ENCODE peak calls at places on chromosomes 12 and 14, in six cellular contexts. J, H, E, M, L and W are unnamed samples.

GRCh38 chr14:34711169-34711568 is 3.2 kb downstream of the CFL2 start:
- DNase-seq in M (peak), E (no peak), J (no peak), L (peak), H (no peak), W (no peak)

GRCh38 chr12:119208626-119209061 is 29.9 kb downstream of the HSPB8 start:
- DNase-seq in E (peak), H (no peak), J (peak), L (no peak), M (peak), W (no peak)

GRCh38 chr12:76882367-76882766 is 3.5 kb upstream of the CSRP2 start:
- DNase-seq in L (no peak), M (no peak), H (no peak), J (no peak), E (no peak), W (no peak)

GRCh38 chr14:94317259-94317658 is 5.9 kb downstream of the SERPINA6 start:
- DNase-seq in H (no peak), M (no peak), J (no peak), E (no peak), L (no peak), W (no peak)

GRCh38 chr12:2341871-2342270 is 289.1 kb downstream of the CACNA1C start:
- DNase-seq in M (no peak), H (peak), L (no peak), J (no peak), E (no peak), W (no peak)

GRCh38 chr12:126219139-126219538 is 1153.9 kb downstream of the AACS start:
- DNase-seq in J (no peak), E (no peak), L (no peak), M (no peak), H (no peak), W (no peak)

GRCh38 chr12:14643247-14643646 is 53.2 kb downstream of the GUCY2C start:
- DNase-seq in H (peak), J (no peak), M (no peak), E (no peak), L (peak), W (no peak)

GRCh38 chr14:26594756-26595545 is 2.9 kb downstream of the NOVA1 start:
- DNase-seq in J (no peak), H (no peak), M (no peak), E (no peak), L (no peak), W (no peak)

GRCh38 chr12:132314516-132315233 is 14.7 kb downstream of the GALNT9 start:
- DNase-seq in E (no peak), J (no peak), H (peak), L (no peak), M (no peak), W (no peak)

GRCh38 chr12:48613321-48613720 is 43.5 kb upstream of the LALBA start:
- DNase-seq in L (no peak), E (no peak), J (no peak), H (no peak), M (no peak), W (no peak)

GRCh38 chr14:59301354-59301753 is 112.9 kb downstream of the DAAM1 start:
- DNase-seq in H (peak), E (no peak), L (peak), M (no peak), J (no peak), W (no peak)

GRCh38 chr14:81402123-81402495 is 2.0 kb upstream of the STON2 start:
- DNase-seq in E (no peak), H (peak), M (no peak), L (no peak), J (no peak), W (peak)

GRCh38 chr14:105899657-105900397 is 373.4 kb downstream of the TMEM121 start:
- DNase-seq in H (no peak), M (no peak), E (no peak), J (no peak), L (no peak), W (no peak)

GRCh38 chr12:105445261-105446015 is 114.9 kb downstream of the C12orf75 start:
- DNase-seq in H (no peak), E (no peak), L (peak), M (peak), J (no peak), W (no peak)

GRCh38 chr12:71392521-71393145 is 47.0 kb upstream of the LGR5 start:
- DNase-seq in J (no peak), M (peak), E (no peak), L (peak), H (peak), W (peak)

GRCh38 chr12:108839011-108839889 is 18.1 kb downstream of the SSH1 start:
- DNase-seq in M (no peak), E (peak), J (peak), L (peak), H (peak), W (no peak)

GRCh38 chr14:55398679-55399078 is 13.0 kb downstream of the ATG14 start:
- DNase-seq in H (peak), J (no peak), M (peak), L (peak), E (no peak), W (peak)

GRCh38 chr12:89882051-89882450 is 173.4 kb upstream of the ATP2B1 start:
- DNase-seq in M (no peak), H (peak), E (no peak), J (no peak), L (no peak), W (no peak)

GRCh38 chr14:83883732-83884131 is 1646.2 kb upstream of the FLRT2 start:
- DNase-seq in J (no peak), H (no peak), M (no peak), L (no peak), E (no peak), W (no peak)

GRCh38 chr14:81509838-81510452 is 23.7 kb downstream of the SEL1L start:
- DNase-seq in L (no peak), H (no peak), E (no peak), M (no peak), J (no peak), W (no peak)

GRCh38 chr12:30191701-30192455 is 408.1 kb upstream of the TMTC1 start:
- DNase-seq in L (peak), E (no peak), J (no peak), H (no peak), M (no peak), W (no peak)

GRCh38 chr12:94150483-94151225 is 2.3 kb downstream of the PLXNC1 start:
- DNase-seq in J (peak), L (no peak), M (no peak), H (peak), E (no peak), W (peak)

GRCh38 chr12:121033625-121034349 is 5.3 kb downstream of the OASL start:
- DNase-seq in L (no peak), J (no peak), M (peak), H (peak), E (no peak), W (no peak)

GRCh38 chr14:101022121-101022520 is 118.6 kb upstream of the RTL1 start:
- DNase-seq in H (peak), L (no peak), E (peak), J (peak), M (no peak), W (no peak)

GRCh38 chr14:89056394-89056793 is 231.9 kb downstream of the TTC8 start:
- DNase-seq in M (no peak), H (no peak), E (no peak), L (no peak), J (no peak), W (no peak)

GRCh38 chr14:53011053-53011462 is 60.2 kb upstream of the FERMT2 start:
- DNase-seq in H (no peak), L (no peak), E (peak), J (peak), M (peak), W (no peak)

GRCh38 chr12:26878661-26879119 is 45.7 kb upstream of the ITPR2 start:
- DNase-seq in E (peak), M (no peak), L (peak), H (no peak), J (peak), W (no peak)

GRCh38 chr12:120903382-120903817 is 758 bp downstream of the SPPL3 start:
- DNase-seq in E (peak), L (peak), M (peak), J (peak), H (peak), W (peak)

GRCh38 chr14:94162466-94162865 is 11.7 kb upstream of the PPP4R4 start:
- DNase-seq in L (no peak), H (no peak), E (no peak), M (no peak), J (no peak), W (no peak)

GRCh38 chr14:76434220-76434619 is 58.3 kb downstream of the ESRRB start:
- DNase-seq in H (no peak), E (no peak), L (no peak), J (no peak), M (no peak), W (no peak)

GRCh38 chr12:34392741-34393085 is 370.4 kb downstream of the ALG10 start:
- DNase-seq in M (no peak), H (no peak), E (no peak), J (peak), L (no peak), W (no peak)

GRCh38 chr12:95837240-95838038 is 21.3 kb upstream of the SNRPF start:
- DNase-seq in M (peak), L (no peak), E (no peak), H (no peak), J (no peak), W (no peak)

GRCh38 chr12:93729934-93730333 is 52.8 kb downstream of the CRADD start:
- DNase-seq in J (no peak), H (no peak), E (no peak), L (no peak), M (no peak), W (no peak)

DNA sequence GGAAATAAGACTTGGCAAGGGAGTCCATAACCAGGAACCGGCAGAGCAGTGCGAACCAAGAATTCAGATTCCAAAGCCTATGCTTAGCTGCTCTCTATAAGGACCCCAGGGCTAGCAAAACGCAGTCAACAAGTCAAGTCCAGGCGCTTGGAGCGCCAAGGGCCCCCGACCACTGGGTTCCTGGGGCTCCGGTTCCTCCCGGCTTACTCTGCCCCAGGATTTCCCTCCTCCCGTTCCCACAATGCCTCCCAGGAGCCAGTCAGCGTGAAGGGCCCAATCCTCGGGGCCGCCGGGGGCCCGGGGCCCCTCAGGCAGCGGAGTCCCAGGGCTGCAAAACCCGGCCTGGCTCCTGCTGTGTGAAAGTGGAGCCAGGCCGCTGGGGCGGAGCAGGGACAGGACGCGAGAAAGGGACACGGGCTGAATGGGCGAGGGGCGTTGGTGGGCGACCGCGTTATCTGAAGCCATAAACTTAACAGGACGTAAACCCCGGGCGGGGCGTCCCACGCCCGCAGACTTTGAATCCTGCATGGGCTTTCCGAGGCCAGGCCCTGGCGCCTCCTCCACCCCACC is 1.5 kb downstream of the KRT8 start:
- DNase-seq in J (peak), E (peak), H (peak), L (peak), M (peak), W (peak)
- TF ChIP-seq POLR2A in J (no peak), E (peak), H (no peak), L (no peak), M (peak), W (no peak)

GRCh38 chr14:23557521-23557920 is 1.4 kb downstream of the THTPA start:
- DNase-seq in J (no peak), H (no peak), E (no peak), M (no peak), L (no peak), W (no peak)

GRCh38 chr14:23556700-23557440 is 799 bp downstream of the THTPA start:
- DNase-seq in E (no peak), H (peak), J (no peak), M (no peak), L (no peak), W (no peak)

GRCh38 chr14:23555533-23555881 is 564 bp upstream of the THTPA start:
- DNase-seq in H (no peak), M (no peak), E (no peak), L (no peak), J (no peak), W (no peak)

GRCh38 chr14:23557946-23558345 is 1.9 kb downstream of the THTPA start:
- DNase-seq in L (no peak), H (no peak), M (no peak), E (no peak), J (no peak), W (no peak)

GRCh38 chr14:23555882-23556699 is at the start of gene THTPA:
- DNase-seq in M (peak), H (peak), L (peak), J (peak), E (peak), W (peak)
- TF ChIP-seq POLR2A in M (peak), H (peak), L (peak), J (no peak), E (no peak), W (peak)

DNA sequence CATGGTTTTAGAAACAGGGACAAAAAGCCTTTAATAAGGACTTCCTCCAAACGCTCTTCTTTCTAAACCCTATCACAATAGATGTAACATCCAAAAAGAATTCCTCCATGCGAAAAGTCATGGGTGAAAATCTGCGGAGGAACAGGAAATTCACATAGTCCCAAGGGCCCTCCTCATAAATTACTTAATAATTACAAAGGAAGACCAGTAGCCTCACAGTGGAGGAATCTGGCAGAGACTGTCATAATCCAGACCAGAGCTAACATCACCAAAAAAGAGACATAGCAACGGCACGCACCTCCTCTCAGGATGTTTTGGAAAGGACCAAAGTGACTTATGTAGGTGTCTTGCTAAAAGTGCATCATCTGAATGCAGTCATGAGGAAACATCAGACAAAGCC is 165.7 kb downstream of the ANO2 start:
- DNase-seq in J (no peak), E (no peak), M (no peak), L (no peak), H (no peak), W (no peak)
- TF ChIP-seq POLR2A in J (no peak), E (no peak), M (no peak), L (no peak), H (no peak), W (no peak)

GRCh38 chr12:31324116-31324844 is 1.7 kb downstream of the SINHCAF start:
- DNase-seq in M (peak), L (peak), H (peak), E (peak), J (peak), W (peak)

GRCh38 chr12:31323466-31324115 is 2.4 kb downstream of the SINHCAF start:
- DNase-seq in H (peak), L (peak), J (peak), E (no peak), M (peak), W (peak)

GRCh38 chr12:31325524-31325875 is 450 bp downstream of the SINHCAF start:
- DNase-seq in H (no peak), J (peak), M (peak), L (no peak), E (no peak), W (no peak)

GRCh38 chr12:31325877-31326631 is at the start of gene SINHCAF:
- DNase-seq in M (peak), L (peak), J (peak), H (peak), E (peak), W (peak)

DNA sequence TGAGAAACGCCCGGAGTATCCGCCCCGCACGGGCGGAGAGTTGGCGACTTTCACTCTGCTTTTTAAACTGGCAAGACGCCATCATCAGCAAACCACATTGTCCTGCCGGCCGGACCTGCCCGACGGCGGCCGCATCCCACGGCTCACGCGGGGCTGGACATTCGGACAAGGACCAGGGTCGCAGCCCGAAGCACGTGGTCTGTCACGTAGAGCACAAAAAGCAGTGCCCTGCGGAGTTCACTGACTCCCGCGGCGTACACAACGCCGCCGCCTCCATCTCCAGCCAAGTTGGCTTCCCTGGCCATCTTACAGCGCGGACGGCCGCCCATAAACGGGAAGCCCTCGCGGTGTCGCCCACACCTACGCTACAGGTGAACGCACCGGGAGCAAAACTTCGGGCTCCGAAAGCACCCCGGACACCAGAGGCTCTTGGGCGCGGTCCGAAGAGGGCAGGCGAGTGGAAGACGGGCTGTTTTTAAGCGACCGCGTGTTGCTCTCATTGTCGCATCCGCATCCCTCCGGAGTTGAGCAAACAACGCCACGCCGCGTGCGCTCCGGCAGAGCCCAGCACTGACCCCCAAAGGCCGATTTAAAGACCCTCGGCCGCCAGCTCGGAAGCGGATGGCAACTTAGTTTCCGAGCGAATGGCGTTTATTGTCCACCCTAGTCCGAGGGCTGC is 966 bp downstream of the SINHCAF start:
- DNase-seq in L (peak), J (peak), H (peak), M (peak), E (peak), W (peak)
- TF ChIP-seq POLR2A in L (peak), J (no peak), H (peak), M (no peak), E (no peak), W (no peak)